ENCODE peak calls at places on chromosomes 6 and 20, in nine cellular contexts. H is HAP-1; P is neural progenitor cell; U is left cardiac atrium; S is NCI-H226; D is left kidney; N is left ventricle myocardium inferior; O is activated CD4-positive, alpha-beta T cell treated with anti-CD3 and anti-CD28 coated beads, Interleukin-2, amount 10 ng/mL, durations not matched to agents 7 days and 5 days; W is brain microvascular endothelial cell. C is an unnamed sample.

GRCh38 chr20:41052742-41053419 is 24.3 kb downstream of the TOP1 start:
- DNase-seq in W (peak; percentile 56), O (no peak), S (peak; percentile 86), P (peak; percentile 39), N (no peak), H (no peak), U (no peak), D (peak; percentile 41), C (no peak)

GRCh38 chr20:44961024-44961866 is 1.0 kb upstream of the TOMM34 start:
- DNase-seq in U (no peak), D (no peak), P (no peak), O (no peak), W (no peak), N (no peak), H (no peak), S (peak; percentile 36), C (no peak)

GRCh38 chr6:148869589-148869988 is 122.8 kb downstream of the UST start:
- DNase-seq in H (no peak), W (peak; percentile 81), S (peak; percentile 91), N (no peak), D (no peak), O (no peak), U (no peak), P (no peak), C (peak; percentile 85)

GRCh38 chr20:43549416-43550136 is 9.3 kb upstream of the SGK2 start:
- DNase-seq in D (no peak), W (no peak), O (no peak), S (no peak), P (no peak), N (no peak), U (no peak), H (no peak), C (no peak)

GRCh38 chr6:154932562-154933027 is 62.5 kb upstream of the TIAM2 start:
- DNase-seq in H (no peak), S (peak; percentile 24), N (no peak), O (no peak), D (no peak), U (no peak), W (peak; percentile 43), P (no peak), C (peak; percentile 85)

GRCh38 chr6:170286246-170286933 is 4.5 kb downstream of the DLL1 start:
- DNase-seq in W (no peak), O (no peak), P (peak; percentile 82), U (peak; percentile 70), S (no peak), N (peak; percentile 53), H (no peak), D (peak; percentile 87), C (no peak)

GRCh38 chr20:20786428-20786827 is 74.0 kb upstream of the RALGAPA2 start:
- DNase-seq in S (no peak), D (no peak), O (no peak), P (no peak), H (no peak), U (peak; percentile 31), W (no peak), N (peak; percentile 32), C (no peak)

GRCh38 chr6:129889580-129889979 is 28.5 kb upstream of the TMEM244 start:
- DNase-seq in S (peak; percentile 80), D (no peak), H (no peak), P (no peak), N (no peak), O (no peak), U (no peak), W (peak; percentile 88), C (peak; percentile 79)

GRCh38 chr6:12592634-12593033 is 123.9 kb upstream of the PHACTR1 start:
- DNase-seq in O (no peak), H (no peak), U (no peak), D (no peak), S (no peak), P (peak; percentile 33), W (no peak), N (no peak), C (peak; percentile 89)

GRCh38 chr6:161301338-161301737 is 27.5 kb upstream of the AGPAT4 start:
- DNase-seq in O (no peak), P (no peak), D (no peak), U (no peak), W (peak; percentile 47), H (no peak), S (peak; percentile 83), N (peak; percentile 17), C (peak; percentile 73)

GRCh38 chr20:63029358-63030121 is 22.8 kb upstream of the BHLHE23 start:
- DNase-seq in U (no peak), O (no peak), P (peak; percentile 65), H (no peak), W (no peak), D (peak; percentile 73), S (peak; percentile 10), N (peak; percentile 4), C (peak; percentile 34)

GRCh38 chr20:50478162-50479036 is 31.8 kb upstream of the PTPN1 start:
- DNase-seq in D (peak; percentile 75), P (peak; percentile 77), O (peak; percentile 83), N (peak; percentile 47), W (peak; percentile 45), H (peak; percentile 61), U (peak; percentile 70), S (no peak), C (peak; percentile 69)

GRCh38 chr6:12148317-12148801 is 136.2 kb downstream of the HIVEP1 start:
- DNase-seq in W (peak; percentile 83), S (peak; percentile 30), U (no peak), D (no peak), N (no peak), P (no peak), H (no peak), O (no peak), C (peak; percentile 63)

GRCh38 chr6:14721103-14721758 is 524.6 kb upstream of the JARID2 start:
- DNase-seq in P (no peak), S (peak; percentile 56), N (no peak), H (no peak), O (no peak), D (peak; percentile 62), W (no peak), U (no peak), C (no peak)

GRCh38 chr6:16089232-16089843 is 39.5 kb upstream of the MYLIP start:
- DNase-seq in P (no peak), N (no peak), W (no peak), H (no peak), D (no peak), U (no peak), S (no peak), O (no peak), C (no peak)

GRCh38 chr20:15699431-15700146 is 873.7 kb downstream of the KIF16B start:
- DNase-seq in H (no peak), O (no peak), W (no peak), S (no peak), N (no peak), P (no peak), U (no peak), D (no peak), C (no peak)

GRCh38 chr6:140178550-140179334 is 804.3 kb upstream of the CITED2 start:
- DNase-seq in U (no peak), P (no peak), O (no peak), D (no peak), N (no peak), W (peak; percentile 40), S (peak; percentile 49), H (no peak), C (peak; percentile 36)

GRCh38 chr20:25686081-25687077 is 10.3 kb downstream of the ZNF337 start:
- DNase-seq in U (no peak), S (no peak), H (no peak), N (no peak), P (no peak), D (no peak), O (no peak), W (no peak), C (no peak)

GRCh38 chr6:159908940-159909339 is 18.2 kb downstream of the MAS1 start:
- DNase-seq in H (no peak), O (no peak), P (no peak), U (no peak), S (no peak), D (no peak), W (no peak), N (no peak), C (no peak)

GRCh38 chr20:36483919-36484808 is 57.2 kb upstream of the MYL9 start:
- DNase-seq in H (no peak), O (no peak), W (no peak), P (no peak), D (peak; percentile 39), S (peak; percentile 46), U (no peak), N (no peak), C (no peak)

GRCh38 chr6:36290668-36291620 is 21.1 kb downstream of the PNPLA1 start:
- DNase-seq in P (no peak), O (no peak), U (no peak), H (no peak), W (peak; percentile 26), D (no peak), S (peak; percentile 50), N (no peak), C (peak; percentile 36)

GRCh38 chr6:35722121-35722761 is 14.6 kb upstream of the ARMC12 start:
- DNase-seq in U (peak; percentile 60), O (no peak), D (peak; percentile 35), H (no peak), W (no peak), S (no peak), P (no peak), N (peak; percentile 71), C (no peak)

GRCh38 chr20:1061484-1062221 is 56.7 kb upstream of the PSMF1 start:
- DNase-seq in W (no peak), N (no peak), P (no peak), O (no peak), H (no peak), S (no peak), D (no peak), U (no peak), C (no peak)

C was measured in A172.